ENCODE peak calls at places on chromosomes 16 and 17, in four cellular contexts. I, T, H and E are unnamed samples.

GRCh38 chr17:79041723-79042420 is 17.9 kb downstream of the C1QTNF1 start:
- DNase-seq in I (no peak), T (no peak), H (no peak), E (peak)

GRCh38 chr16:87819983-87820382 is 49.3 kb downstream of the SLC7A5 start:
- DNase-seq in I (no peak), T (no peak), H (no peak), E (no peak)

GRCh38 chr17:33115351-33115750 is 123.7 kb downstream of the SPACA3 start:
- DNase-seq in I (no peak), T (no peak), H (no peak), E (no peak)

GRCh38 chr17:14048169-14048568 is 21.1 kb upstream of the COX10 start:
- DNase-seq in I (no peak), T (peak), H (no peak), E (no peak)

GRCh38 chr17:58335061-58335731 is 6.6 kb upstream of the TSPOAP1 start:
- DNase-seq in I (peak), T (no peak), H (no peak), E (no peak)

GRCh38 chr17:66614469-66614868 is 220.4 kb upstream of the CACNG5 start:
- DNase-seq in I (no peak), T (no peak), H (no peak), E (no peak)

GRCh38 chr17:62778990-62779681 is 29.0 kb downstream of the MARCHF10 start:
- DNase-seq in I (peak), T (peak), H (no peak), E (peak)

GRCh38 chr16:31079342-31079944 is 5.2 kb downstream of the ZNF646 start:
- DNase-seq in I (no peak), T (no peak), H (no peak), E (no peak)

GRCh38 chr17:50205111-50205821 is 3.8 kb upstream of the COL1A1 start:
- DNase-seq in I (peak), T (no peak), H (no peak), E (peak)

GRCh38 chr17:80765241-80766022 is 220.8 kb downstream of the RPTOR start:
- DNase-seq in I (no peak), T (no peak), H (no peak), E (peak)

GRCh38 chr17:22517716-22518115 is 825.4 kb downstream of the KCNJ18 start:
- DNase-seq in I (peak), T (peak), H (no peak), E (no peak)

GRCh38 chr16:24499193-24499814 is 40.1 kb upstream of the RBBP6 start:
- DNase-seq in I (peak), T (peak), H (no peak), E (peak)

GRCh38 chr16:88195021-88195581 is 187.7 kb upstream of the ZNF469 start:
- DNase-seq in I (no peak), T (no peak), H (no peak), E (peak)

GRCh38 chr17:81455387-81455786 is 57.2 kb downstream of the ACTG1 start:
- DNase-seq in I (no peak), T (no peak), H (no peak), E (no peak)

GRCh38 chr17:79258843-79259242 is 184.2 kb downstream of the ENGASE start:
- DNase-seq in I (no peak), T (no peak), H (no peak), E (no peak)

GRCh38 chr17:29007456-29008455 is 1.9 kb upstream of the SEZ6 start:
- DNase-seq in I (no peak), T (peak), H (no peak), E (peak)

GRCh38 chr17:17414316-17414937 is 62.4 kb upstream of the MED9 start:
- DNase-seq in I (no peak), T (no peak), H (no peak), E (peak)

GRCh38 chr16:66858740-66859396 is 14.7 kb downstream of the CA7 start:
- DNase-seq in I (no peak), T (no peak), H (no peak), E (peak)

GRCh38 chr16:50611332-50611934 is 63.2 kb downstream of the NKD1 start:
- DNase-seq in I (no peak), T (no peak), H (no peak), E (peak)

GRCh38 chr17:79627184-79627765 is 16.4 kb upstream of the RBFOX3 start:
- DNase-seq in I (no peak), T (no peak), H (no peak), E (no peak)

GRCh38 chr16:87723224-87723619 is 42.6 kb downstream of the KLHDC4 start:
- DNase-seq in I (peak), T (no peak), H (peak), E (peak)

GRCh38 chr17:27647755-27648154 is 16.8 kb downstream of the LGALS9 start:
- DNase-seq in I (peak), T (no peak), H (no peak), E (no peak)

GRCh38 chr17:27653572-27653971 is 22.6 kb downstream of the LGALS9 start:
- DNase-seq in I (no peak), T (no peak), H (no peak), E (no peak)

GRCh38 chr17:27649929-27650328 is 18.9 kb downstream of the LGALS9 start:
- DNase-seq in I (no peak), T (no peak), H (no peak), E (no peak)

GRCh38 chr17:27651411-27652345 is 20.7 kb downstream of the LGALS9 start:
- DNase-seq in I (peak), T (peak), H (no peak), E (peak)

GRCh38 chr17:27650836-27651235 is 19.8 kb downstream of the LGALS9 start:
- DNase-seq in I (no peak), T (no peak), H (no peak), E (no peak)
- TF ChIP-seq ELK1 in I (no peak), T (no peak), H (no peak), E (no peak)

GRCh38 chr17:41549596-41550039 is 21.5 kb upstream of the KRT19 start:
- DNase-seq in I (peak), T (no peak), H (no peak), E (peak)
- TF ChIP-seq ELK1 in I (no peak), T (no peak), H (no peak), E (no peak)

GRCh38 chr16:86501989-86502855 is 8.1 kb upstream of the FOXF1 start:
- DNase-seq in I (no peak), T (no peak), H (no peak), E (no peak)

GRCh38 chr16:86500708-86501510 is 9.4 kb upstream of the FOXF1 start:
- DNase-seq in I (no peak), T (no peak), H (no peak), E (no peak)

GRCh38 chr16:86504315-86505184 is 5.8 kb upstream of the FOXF1 start:
- DNase-seq in I (no peak), T (no peak), H (no peak), E (no peak)

GRCh38 chr16:86503830-86504229 is 6.5 kb upstream of the FOXF1 start:
- DNase-seq in I (no peak), T (no peak), H (no peak), E (no peak)

DNA sequence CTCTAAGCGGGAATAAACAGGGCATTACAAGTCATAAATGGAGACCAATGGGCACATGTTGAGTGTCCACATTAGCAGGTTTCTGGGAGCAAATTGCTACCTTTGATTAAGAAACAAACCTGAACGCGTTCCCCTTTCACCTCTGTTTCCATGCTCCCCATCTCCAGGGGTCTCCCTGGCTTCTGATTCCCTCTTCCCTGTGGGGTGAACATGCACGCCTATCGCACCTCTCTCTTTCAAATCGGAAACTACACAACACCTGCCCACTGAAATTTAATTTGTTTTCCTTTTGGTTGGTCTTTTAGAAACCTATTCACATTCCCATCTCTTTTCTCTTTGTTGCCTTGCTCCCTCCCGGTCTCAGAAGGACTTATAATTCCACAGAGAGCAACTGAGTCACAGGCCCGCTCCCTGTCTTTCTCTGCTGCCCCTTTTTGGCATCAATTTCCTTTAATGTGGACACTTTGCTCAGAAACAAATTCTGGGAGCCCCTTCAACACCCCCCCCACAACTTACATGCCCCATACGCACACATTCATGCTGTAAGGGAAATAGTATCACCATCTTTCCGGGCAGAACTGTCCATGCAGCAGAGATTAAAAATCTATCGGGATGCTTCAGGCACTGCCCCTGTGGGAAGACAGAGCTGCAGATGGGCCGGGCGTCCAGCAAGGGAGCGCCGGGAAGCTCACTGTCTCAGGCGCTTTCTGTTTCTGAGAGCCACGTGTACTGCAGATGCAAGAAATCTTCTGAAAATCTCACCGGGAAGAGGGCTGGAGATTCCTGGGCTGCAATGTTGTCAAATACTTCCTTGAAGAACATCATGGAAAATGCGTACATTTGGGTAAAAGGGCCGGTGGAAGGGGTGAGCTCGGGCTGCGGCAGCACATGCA is 7.2 kb upstream of the FOXF1 start:
- DNase-seq in I (no peak), T (no peak), H (no peak), E (peak)
- TF ChIP-seq ELK1 in I (no peak), T (no peak), H (no peak), E (no peak)

DNA sequence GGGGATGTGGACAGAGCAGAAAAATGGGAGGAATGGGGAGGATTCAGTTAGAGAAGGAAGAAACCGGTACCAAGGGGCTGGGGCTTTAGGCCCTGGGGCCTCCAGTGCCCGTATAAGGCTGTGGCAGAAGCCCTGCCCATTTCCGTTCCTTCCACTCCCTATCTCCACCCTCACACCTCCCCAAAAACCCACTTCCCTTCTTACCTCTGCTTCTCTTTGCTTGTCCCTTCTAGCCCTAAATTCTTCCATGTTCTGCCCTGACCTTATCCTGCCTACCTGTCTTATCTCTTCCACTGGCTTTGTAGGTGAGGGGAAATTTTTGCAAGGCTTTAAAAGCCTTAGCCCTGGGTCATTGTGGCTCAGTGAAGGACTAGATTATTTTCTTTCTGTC is 4.1 kb downstream of the RNF167 start:
- DNase-seq in I (no peak), T (no peak), H (no peak), E (no peak)
- TF ChIP-seq ELK1 in I (no peak), T (no peak), H (no peak), E (no peak)

GRCh38 chr16:49050607-49051006 is 231.0 kb downstream of the CBLN1 start:
- DNase-seq in I (peak), T (no peak), H (no peak), E (no peak)

GRCh38 chr16:49049644-49050043 is 232.0 kb downstream of the CBLN1 start:
- DNase-seq in I (no peak), T (no peak), H (no peak), E (no peak)

GRCh38 chr16:49049191-49049590 is 232.4 kb downstream of the CBLN1 start:
- DNase-seq in I (no peak), T (no peak), H (no peak), E (no peak)

GRCh38 chr16:49051626-49052025 is 230.0 kb downstream of the CBLN1 start:
- DNase-seq in I (no peak), T (no peak), H (no peak), E (no peak)

DNA sequence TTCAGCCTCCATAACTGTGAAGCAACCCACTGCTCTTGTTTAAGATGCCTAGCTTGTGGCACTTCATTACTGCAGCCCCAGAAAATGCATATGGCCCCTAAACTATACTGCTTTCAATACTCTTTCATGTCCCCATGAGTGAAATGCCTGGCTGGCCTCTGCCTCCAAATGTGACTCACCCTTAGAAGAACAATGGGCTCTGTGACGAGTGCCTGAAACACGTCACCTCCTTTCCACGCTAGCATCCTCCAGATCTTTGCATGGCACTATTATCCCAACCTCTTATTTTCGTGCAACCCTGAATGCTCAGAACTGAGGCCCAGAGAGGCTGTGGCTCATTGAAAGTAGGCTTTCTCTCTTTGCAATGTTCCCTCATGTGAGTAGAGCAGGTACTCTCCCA is 233.1 kb downstream of the CBLN1 start:
- DNase-seq in I (no peak), T (no peak), H (no peak), E (peak)
- TF ChIP-seq ELK1 in I (no peak), T (no peak), H (no peak), E (no peak)

DNA sequence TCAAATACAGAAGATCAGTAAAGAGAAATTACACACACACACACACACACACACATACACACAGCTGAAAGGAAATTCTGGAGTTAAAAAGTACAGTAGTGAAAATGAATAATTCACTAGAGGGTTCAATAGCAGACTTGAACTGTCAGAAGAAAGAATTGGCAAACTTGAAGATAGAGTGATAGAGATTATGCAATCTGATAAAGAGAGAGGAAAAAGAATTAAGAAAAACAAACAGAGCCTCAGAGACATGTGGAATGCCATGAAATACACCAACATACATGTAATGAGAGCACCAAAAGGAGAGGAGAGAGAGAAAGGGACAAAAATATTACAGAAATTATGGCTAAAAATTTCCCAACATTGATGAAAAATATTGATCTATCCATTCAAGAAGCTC is 60.7 kb downstream of the MMD start:
- DNase-seq in I (no peak), T (no peak), H (no peak), E (no peak)
- TF ChIP-seq ELK1 in I (no peak), T (no peak), H (no peak), E (no peak)

GRCh38 chr17:61495161-61495857 is 43.1 kb downstream of the TBX4 start:
- DNase-seq in I (peak), T (no peak), H (no peak), E (peak)
- TF ChIP-seq ELK1 in I (no peak), T (no peak), H (no peak), E (no peak)

GRCh38 chr17:38898291-38898679 is 27.1 kb upstream of the LASP1NB start:
- DNase-seq in I (no peak), T (no peak), H (no peak), E (no peak)

GRCh38 chr17:38896373-38896954 is 26.6 kb downstream of the LASP1 start:
- DNase-seq in I (no peak), T (no peak), H (no peak), E (peak)

GRCh38 chr17:38897176-38897575 is 27.3 kb downstream of the LASP1 start:
- DNase-seq in I (no peak), T (no peak), H (no peak), E (peak)

GRCh38 chr17:38897671-38898290 is 27.6 kb upstream of the LASP1NB start:
- DNase-seq in I (no peak), T (no peak), H (no peak), E (no peak)

DNA sequence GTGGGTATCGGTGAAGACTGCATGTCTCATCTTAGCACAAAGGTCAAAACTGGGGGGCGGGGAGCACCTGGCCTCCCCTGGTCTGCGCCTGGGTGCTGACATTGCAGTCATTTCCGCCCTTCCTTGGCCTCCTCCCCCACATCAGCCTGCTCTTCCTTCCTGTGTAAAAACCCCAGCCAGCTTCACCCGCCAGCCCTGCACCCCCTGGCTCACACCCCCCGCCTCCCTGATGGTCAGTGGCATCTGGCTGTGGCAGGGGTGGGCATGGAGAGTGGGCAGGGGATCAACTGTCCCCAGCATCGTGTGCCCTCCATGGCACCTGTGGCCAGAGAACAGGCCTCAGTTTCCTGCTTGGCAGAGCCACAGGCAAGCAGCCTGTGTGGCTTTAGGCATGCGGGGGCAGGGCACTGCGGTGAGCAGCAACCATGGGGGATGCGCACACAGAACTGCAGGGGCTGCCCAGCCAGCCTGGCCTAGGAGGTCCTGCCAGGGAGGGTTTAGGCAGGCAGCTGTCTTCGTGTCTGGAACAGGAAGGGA is 26.5 kb upstream of the LASP1NB start:
- DNase-seq in I (peak), T (no peak), H (peak), E (no peak)
- TF ChIP-seq ELK1 in I (no peak), T (no peak), H (no peak), E (no peak)

GRCh38 chr17:73131993-73132595 is 32.7 kb upstream of the SSTR2 start:
- DNase-seq in I (no peak), T (no peak), H (no peak), E (no peak)

GRCh38 chr17:73121513-73121912 is 29.0 kb upstream of the SLC39A11 start:
- DNase-seq in I (no peak), T (no peak), H (no peak), E (no peak)

GRCh38 chr17:73122953-73123605 is 30.6 kb upstream of the SLC39A11 start:
- DNase-seq in I (no peak), T (no peak), H (no peak), E (no peak)

GRCh38 chr17:73123606-73124320 is 31.3 kb upstream of the SLC39A11 start:
- DNase-seq in I (no peak), T (no peak), H (no peak), E (no peak)

DNA sequence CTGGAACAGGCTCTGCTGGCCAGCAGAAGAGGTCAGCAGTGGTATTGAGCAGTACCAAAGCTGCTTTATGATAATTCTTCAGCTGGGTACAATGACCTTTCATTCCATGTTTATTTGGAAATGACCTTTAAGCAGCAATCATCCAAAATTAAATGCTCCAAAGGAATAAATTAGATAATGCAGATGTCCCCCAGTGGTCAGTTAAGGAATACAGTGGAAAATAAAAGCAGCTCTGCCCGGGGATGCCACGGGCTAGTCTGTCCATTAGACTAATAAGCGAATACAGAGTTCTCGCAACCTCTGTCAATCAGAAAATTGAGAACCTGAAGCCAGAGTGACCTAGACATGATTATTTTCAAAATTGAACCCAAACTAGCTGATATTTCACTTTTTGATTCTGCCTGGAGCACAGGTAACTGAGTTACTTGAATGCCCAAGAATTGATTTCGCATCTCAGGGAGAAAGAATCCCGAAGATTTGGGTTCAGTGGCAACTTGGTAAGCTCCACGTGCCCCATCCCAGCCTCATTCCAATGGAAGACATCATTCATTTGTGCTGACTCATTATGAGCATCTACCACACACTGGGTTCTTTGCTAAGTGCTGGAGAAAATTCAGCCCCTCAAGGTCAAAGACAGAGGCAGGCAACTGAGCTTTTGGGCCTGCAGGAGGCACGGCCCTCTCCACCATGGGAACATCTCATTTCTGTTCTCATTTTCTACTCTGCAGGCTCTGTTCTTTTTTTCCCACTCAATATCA is 34.4 kb upstream of the SLC39A11 start:
- DNase-seq in I (no peak), T (peak), H (no peak), E (peak)
- TF ChIP-seq ELK1 in I (no peak), T (no peak), H (no peak), E (no peak)

GRCh38 chr17:27403480-27404005 is 52.7 kb upstream of the KSR1 start:
- DNase-seq in I (peak), T (no peak), H (no peak), E (no peak)

GRCh38 chr17:27408891-27409290 is 47.4 kb upstream of the KSR1 start:
- DNase-seq in I (no peak), T (peak), H (no peak), E (peak)

GRCh38 chr17:27413295-27413694 is 43.0 kb upstream of the KSR1 start:
- DNase-seq in I (no peak), T (no peak), H (no peak), E (no peak)

GRCh38 chr17:27402943-27403342 is 53.3 kb upstream of the KSR1 start:
- DNase-seq in I (no peak), T (no peak), H (no peak), E (no peak)

GRCh38 chr17:27407916-27408846 is 48.1 kb upstream of the KSR1 start:
- DNase-seq in I (no peak), T (peak), H (no peak), E (peak)
- TF ChIP-seq ELK1 in I (no peak), T (no peak), H (no peak), E (no peak)